ENCODE peak calls at places on chromosome 3, in eight cellular contexts. Y, W, F, T, E, P, S and G are unnamed samples.

GRCh38 chr3:115251509-115251908 is 104.4 kb upstream of the ZBTB20 start:
- DNase-seq in E (no peak), W (peak; percentile 43), P (no peak), Y (no peak), F (no peak), T (no peak), S (no peak), G (no peak)

GRCh38 chr3:3753416-3753815 is 45.8 kb upstream of the LRRN1 start:
- DNase-seq in W (no peak), S (no peak), Y (no peak), F (no peak), T (no peak), E (no peak), P (no peak), G (no peak)

GRCh38 chr3:53588122-53588521 is 93.7 kb downstream of the CACNA1D start:
- DNase-seq in E (no peak), Y (no peak), T (no peak), S (no peak), F (no peak), P (no peak), W (peak; percentile 18), G (no peak)

GRCh38 chr3:69384379-69384778 is 1.5 kb downstream of the FRMD4B start:
- DNase-seq in T (no peak), P (no peak), F (no peak), E (no peak), S (no peak), W (no peak), Y (no peak), G (no peak)

GRCh38 chr3:179716811-179717210 is 64.0 kb downstream of the USP13 start:
- DNase-seq in Y (no peak), T (no peak), W (peak; percentile 57), S (no peak), P (no peak), F (no peak), E (no peak), G (no peak)

GRCh38 chr3:54865316-54865715 is 62.5 kb downstream of the LRTM1 start:
- DNase-seq in W (no peak), T (no peak), P (no peak), E (no peak), Y (no peak), S (no peak), F (no peak), G (no peak)

GRCh38 chr3:65729553-65729952 is 309.2 kb downstream of the MAGI1 start:
- DNase-seq in F (no peak), E (no peak), W (no peak), S (no peak), P (no peak), Y (no peak), T (no peak), G (no peak)

GRCh38 chr3:107441617-107442016 is 64.4 kb downstream of the CCDC54 start:
- DNase-seq in E (no peak), P (no peak), Y (no peak), T (no peak), S (no peak), W (no peak), F (no peak), G (no peak)

GRCh38 chr3:75329713-75330112 is 334.4 kb upstream of the FRG2C start:
- DNase-seq in Y (no peak), E (no peak), T (no peak), W (no peak), P (no peak), S (no peak), F (no peak), G (no peak)

GRCh38 chr3:174051191-174051590 is 653.6 kb downstream of the NLGN1 start:
- DNase-seq in E (no peak), F (no peak), T (no peak), Y (no peak), P (no peak), S (no peak), W (no peak), G (no peak)

GRCh38 chr3:39292961-39293360 is 13.1 kb upstream of the CX3CR1 start:
- DNase-seq in E (no peak), T (no peak), W (no peak), S (no peak), P (no peak), F (no peak), Y (no peak), G (no peak)

GRCh38 chr3:5016218-5017161 is 37.3 kb downstream of the BHLHE40 start:
- DNase-seq in W (peak; percentile 67), Y (no peak), S (no peak), T (no peak), E (peak; percentile 72), P (no peak), F (peak; percentile 80), G (peak; percentile 59)

GRCh38 chr3:61381745-61382392 is 130.6 kb upstream of the FHIT start:
- DNase-seq in P (no peak), T (no peak), W (peak; percentile 27), S (no peak), F (no peak), E (peak; percentile 48), Y (no peak), G (no peak)

GRCh38 chr3:67509471-67510075 is 144.8 kb downstream of the SUCLG2 start:
- DNase-seq in E (no peak), P (no peak), Y (no peak), T (no peak), F (no peak), W (peak; percentile 31), S (no peak), G (no peak)

GRCh38 chr3:124995460-124995994 is 60.3 kb downstream of the HEG1 start:
- DNase-seq in T (peak; percentile 13), S (no peak), F (peak; percentile 56), W (peak; percentile 27), E (peak; percentile 34), P (peak; percentile 72), Y (peak; percentile 38), G (peak; percentile 54)

GRCh38 chr3:55190296-55190695 is 262.4 kb upstream of the LRTM1 start:
- DNase-seq in Y (no peak), S (no peak), W (no peak), F (no peak), P (no peak), T (no peak), E (no peak), G (no peak)

GRCh38 chr3:37855363-37855970 is 6.2 kb upstream of the CTDSPL start:
- DNase-seq in E (peak; percentile 41), Y (peak; percentile 89), T (peak; percentile 40), F (peak; percentile 90), S (peak; percentile 96), P (peak; percentile 89), W (peak; percentile 60), G (peak; percentile 65)

GRCh38 chr3:171380711-171381435 is 79.3 kb downstream of the TNIK start:
- DNase-seq in T (no peak), S (no peak), W (no peak), F (no peak), E (no peak), Y (no peak), P (no peak), G (no peak)

DNA sequence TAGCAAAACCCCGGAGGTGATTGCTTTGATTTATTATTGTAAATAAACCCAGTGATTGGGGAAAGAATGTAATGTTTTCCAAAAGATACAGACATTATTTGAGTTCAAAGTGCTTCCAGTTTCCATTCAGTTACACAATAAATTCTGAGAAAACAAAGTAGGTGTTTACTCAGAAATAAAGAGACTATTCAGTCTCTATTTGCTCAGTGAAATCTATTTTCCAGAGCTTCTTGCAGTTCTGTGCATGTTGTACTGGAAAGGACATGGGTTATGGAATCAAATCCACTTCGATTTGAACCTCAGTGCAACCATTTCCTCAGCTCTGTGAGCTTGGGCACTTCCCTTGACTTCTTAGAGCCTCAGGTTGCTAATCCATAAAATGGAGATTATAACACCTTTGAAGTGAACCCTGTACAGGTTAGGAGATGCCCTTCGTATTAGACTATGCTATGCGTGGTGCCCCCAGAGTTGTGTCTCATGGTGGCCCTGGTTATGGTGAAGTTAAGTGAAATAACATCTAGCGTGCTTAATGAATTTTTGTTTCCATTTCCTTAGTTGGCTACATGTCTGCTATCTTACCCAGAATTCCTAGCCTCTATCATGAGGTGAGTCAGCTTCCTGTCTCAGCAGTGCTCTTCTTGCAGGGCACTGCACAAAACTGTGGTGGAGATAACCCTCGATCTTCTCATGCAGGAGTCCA is 97.8 kb downstream of the RPL39L start:
- DNase-seq in T (peak; percentile 46), Y (no peak), F (no peak), S (no peak), E (no peak), W (no peak), P (no peak), G (peak; percentile 46)
- H3K36me3 ChIP-seq in T (peaks cover 59% of the 10 kb centered on the region), Y (peaks cover 20% of the 10 kb centered on the region), F (peaks cover 15% of the 10 kb centered on the region), S (peaks cover 5% of the 10 kb centered on the region), E (no peaks in the 10 kb centered on the region), W (peaks cover 3% of the 10 kb centered on the region), P (peaks cover 3% of the 10 kb centered on the region), G (peaks cover 26% of the 10 kb centered on the region)

DNA sequence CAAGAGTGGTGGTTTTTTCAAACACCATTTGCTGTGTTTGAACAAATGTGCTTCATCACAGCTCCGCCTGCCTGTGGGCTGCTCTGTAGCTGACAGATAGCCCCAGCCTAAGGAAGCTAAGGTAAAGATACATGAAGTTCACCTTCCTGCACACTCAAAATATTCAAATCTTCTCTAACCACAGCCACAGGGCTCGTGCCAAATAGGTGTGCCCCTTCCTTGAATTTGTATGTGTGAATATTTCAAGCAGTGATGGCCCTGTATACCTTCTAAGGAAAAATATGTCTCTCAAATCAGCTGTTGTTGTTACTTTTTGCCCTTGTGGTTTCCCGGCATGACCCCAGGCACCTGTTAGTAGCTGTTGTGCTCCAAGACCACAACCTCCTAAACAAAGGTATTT is 92.8 kb downstream of the CCNL1 start:
- DNase-seq in E (no peak), T (no peak), P (no peak), Y (no peak), F (no peak), W (no peak), S (no peak), G (no peak)
- H3K27ac ChIP-seq in E (no peak overlapping the region), T (no peak overlapping the region), P (no peak overlapping the region), Y (no peak overlapping the region), F (no peak overlapping the region), W (no peak overlapping the region), S (no peak overlapping the region), G (no peak overlapping the region)

GRCh38 chr3:47306022-47306421 is 23.3 kb downstream of the KLHL18 start:
- DNase-seq in Y (no peak), T (no peak), E (no peak), F (no peak), S (no peak), P (no peak), W (no peak), G (no peak)
- H3K36me3 ChIP-seq in Y (peaks cover 36% of the 10 kb centered on the region), T (peaks cover 28% of the 10 kb centered on the region), E (peaks cover 3% of the 10 kb centered on the region), F (no peaks in the 10 kb centered on the region), S (no peaks in the 10 kb centered on the region), P (peaks cover 5% of the 10 kb centered on the region), W (peaks cover 2% of the 10 kb centered on the region), G (peaks cover 4% of the 10 kb centered on the region)

DNA sequence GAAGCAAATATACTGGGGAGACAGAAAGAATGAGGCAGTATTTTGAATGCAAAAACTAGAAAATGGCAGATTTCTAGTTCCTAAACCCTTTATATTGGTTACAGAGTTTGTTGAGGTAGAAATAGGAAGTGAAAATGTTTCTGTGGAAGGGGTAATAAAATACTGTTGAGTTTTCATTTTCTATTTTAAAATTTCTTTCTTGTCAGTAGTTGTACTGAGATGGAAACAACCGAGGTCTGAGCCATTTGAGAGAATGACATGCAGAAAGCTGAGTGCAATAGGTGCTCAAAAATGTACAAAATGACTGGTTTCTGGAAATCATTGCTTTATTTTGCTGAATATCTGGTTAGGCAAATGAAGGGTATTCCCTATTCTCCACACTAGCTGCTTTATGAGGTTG is 361.4 kb downstream of the CHL1 start:
- DNase-seq in S (no peak), E (no peak), T (no peak), W (no peak), Y (no peak), P (no peak), F (no peak), G (no peak)
- H3K27ac ChIP-seq in S (no peak overlapping the region), E (no peak overlapping the region), T (no peak overlapping the region), W (no peak overlapping the region), Y (no peak overlapping the region), P (no peak overlapping the region), F (no peak overlapping the region), G (no peak overlapping the region)

GRCh38 chr3:126461450-126462070 is 14.1 kb downstream of the ZXDC start:
- DNase-seq in F (no peak), E (no peak), T (no peak), P (no peak), S (peak; percentile 65), Y (no peak), W (no peak), G (no peak)
- H3K36me3 ChIP-seq in F (peaks cover 82% of the 10 kb centered on the region), E (peaks cover 65% of the 10 kb centered on the region), T (peaks cover 90% of the 10 kb centered on the region), P (peaks cover 89% of the 10 kb centered on the region), S (peaks cover 15% of the 10 kb centered on the region), Y (peaks cover 100% of the 10 kb centered on the region), W (peaks cover 53% of the 10 kb centered on the region), G (peaks cover 76% of the 10 kb centered on the region)